ENCODE peak calls at places on chromosome 5, in six cellular contexts. Q is SK-N-SH, P is transverse colon, B is stomach, M is A549, F is HepG2. U is an unnamed sample.

GRCh38 chr5:53478411-53479044 is 1.9 kb upstream of the FST start:
- DNase-seq in Q (peak), P (peak), B (peak), M (peak), F (peak), U (peak)

GRCh38 chr5:75496026-75496425 is 15.4 kb downstream of the CERT1 start:
- DNase-seq in Q (no peak), P (no peak), B (no peak), M (no peak), F (no peak), U (no peak)

GRCh38 chr5:176167800-176168199 is 70.4 kb upstream of the SIMC1 start:
- DNase-seq in Q (no peak), P (no peak), B (no peak), M (no peak), F (no peak), U (no peak)

GRCh38 chr5:8329773-8330172 is 460.8 kb downstream of the MTRR start:
- DNase-seq in Q (no peak), P (no peak), B (no peak), M (peak), F (no peak), U (no peak)

GRCh38 chr5:104218200-104218599 is 655.6 kb upstream of the NUDT12 start:
- DNase-seq in Q (no peak), P (no peak), B (no peak), M (no peak), F (no peak), U (no peak)

GRCh38 chr5:527646-528591 is 3.7 kb upstream of the SLC9A3 start:
- DNase-seq in Q (peak), P (no peak), B (no peak), M (no peak), F (no peak), U (no peak)

GRCh38 chr5:38922199-38922598 is 76.4 kb downstream of the OSMR start:
- DNase-seq in Q (peak), P (peak), B (peak), M (peak), F (peak), U (peak)

GRCh38 chr5:10460252-10460906 is 18.7 kb downstream of the ROPN1L start:
- DNase-seq in Q (peak), P (peak), B (peak), M (peak), F (no peak), U (no peak)

GRCh38 chr5:11801061-11801460 is 103.2 kb downstream of the CTNND2 start:
- DNase-seq in Q (no peak), P (no peak), B (no peak), M (no peak), F (no peak), U (no peak)

GRCh38 chr5:139481580-139482049 is 943 bp downstream of the STING1 start:
- DNase-seq in Q (peak), P (peak), B (no peak), M (no peak), F (no peak), U (no peak)

GRCh38 chr5:176650354-176650884 is 3.1 kb downstream of the TSPAN17 start:
- DNase-seq in Q (no peak), P (no peak), B (no peak), M (no peak), F (no peak), U (no peak)

GRCh38 chr5:2131196-2131595 is 248.5 kb upstream of the IRX4 start:
- DNase-seq in Q (no peak), P (no peak), B (no peak), M (peak), F (no peak), U (no peak)

GRCh38 chr5:60959156-60959555 is 14.2 kb downstream of the NDUFAF2 start:
- DNase-seq in Q (peak), P (no peak), B (no peak), M (peak), F (no peak), U (no peak)

GRCh38 chr5:135329101-135329912 is 69.7 kb downstream of the MACROH2A1 start:
- DNase-seq in Q (no peak), P (no peak), B (no peak), M (no peak), F (no peak), U (no peak)

GRCh38 chr5:79200573-79201183 is 35.3 kb upstream of the JMY start:
- DNase-seq in Q (peak), P (no peak), B (no peak), M (peak), F (peak), U (no peak)

GRCh38 chr5:10668697-10669096 is 92.3 kb downstream of the DAP start:
- DNase-seq in Q (no peak), P (no peak), B (no peak), M (no peak), F (no peak), U (no peak)

GRCh38 chr5:10546186-10546585 is 17.7 kb upstream of the ANKRD33B start:
- DNase-seq in Q (no peak), P (no peak), B (no peak), M (no peak), F (no peak), U (no peak)

GRCh38 chr5:160438316-160439204 is 16.9 kb downstream of the PTTG1 start:
- DNase-seq in Q (peak), P (peak), B (peak), M (peak), F (peak), U (peak)

GRCh38 chr5:163533229-163533628 is 27.8 kb downstream of the MAT2B start:
- DNase-seq in Q (peak), P (no peak), B (no peak), M (no peak), F (no peak), U (no peak)

GRCh38 chr5:56534102-56534501 is 281.2 kb upstream of the MAP3K1 start:
- DNase-seq in Q (no peak), P (no peak), B (peak), M (peak), F (peak), U (no peak)

GRCh38 chr5:125530833-125531610 is 784.6 kb upstream of the ZNF608 start:
- DNase-seq in Q (no peak), P (no peak), B (no peak), M (no peak), F (no peak), U (no peak)

GRCh38 chr5:74550927-74551326 is 89.6 kb downstream of the ENC1 start:
- DNase-seq in Q (no peak), P (no peak), B (no peak), M (no peak), F (no peak), U (no peak)

GRCh38 chr5:158770506-158770905 is 329.2 kb downstream of the EBF1 start:
- DNase-seq in Q (no peak), P (no peak), B (no peak), M (peak), F (peak), U (no peak)

GRCh38 chr5:171162602-171163001 is 146.4 kb upstream of the TLX3 start:
- DNase-seq in Q (peak), P (no peak), B (no peak), M (peak), F (no peak), U (no peak)

GRCh38 chr5:169116961-169117461 is 183.9 kb downstream of the SLIT3 start:
- DNase-seq in Q (no peak), P (no peak), B (no peak), M (peak), F (peak), U (no peak)

GRCh38 chr5:126846344-126846743 is 69.4 kb downstream of the LMNB1 start:
- DNase-seq in Q (peak), P (no peak), B (no peak), M (no peak), F (no peak), U (no peak)

GRCh38 chr5:849651-850301 is 1.0 kb downstream of the ZDHHC11 start:
- DNase-seq in Q (no peak), P (no peak), B (peak), M (no peak), F (peak), U (no peak)

GRCh38 chr5:149466457-149466972 is 84.7 kb downstream of the CSNK1A1 start:
- DNase-seq in Q (no peak), P (peak), B (no peak), M (peak), F (no peak), U (no peak)

GRCh38 chr5:179367491-179367890 is 22.2 kb upstream of the ADAMTS2 start:
- DNase-seq in Q (no peak), P (no peak), B (no peak), M (no peak), F (no peak), U (no peak)

GRCh38 chr5:125274211-125274610 is 527.8 kb upstream of the ZNF608 start:
- DNase-seq in Q (no peak), P (no peak), B (no peak), M (no peak), F (no peak), U (no peak)

GRCh38 chr5:92904021-92904420 is 677.0 kb downstream of the NR2F1-AS1 start:
- DNase-seq in Q (no peak), P (no peak), B (no peak), M (no peak), F (no peak), U (no peak)

GRCh38 chr5:96384353-96384752 is 48.7 kb downstream of the PCSK1 start:
- DNase-seq in Q (no peak), P (no peak), B (no peak), M (peak), F (peak), U (no peak)

GRCh38 chr5:74257645-74258328 is 382.7 kb downstream of the ENC1 start:
- DNase-seq in Q (no peak), P (peak), B (peak), M (no peak), F (no peak), U (peak)

GRCh38 chr5:86997501-86997900 is 270.2 kb upstream of the RASA1 start:
- DNase-seq in Q (no peak), P (no peak), B (no peak), M (no peak), F (no peak), U (no peak)

GRCh38 chr5:72237415-72237814 is 82.6 kb downstream of the MRPS27 start:
- DNase-seq in Q (no peak), P (no peak), B (no peak), M (no peak), F (no peak), U (no peak)
- TF ChIP-seq EP300 in Q (no peak), P (no peak), B (no peak), M (no peak), F (no peak), U (no peak)

DNA sequence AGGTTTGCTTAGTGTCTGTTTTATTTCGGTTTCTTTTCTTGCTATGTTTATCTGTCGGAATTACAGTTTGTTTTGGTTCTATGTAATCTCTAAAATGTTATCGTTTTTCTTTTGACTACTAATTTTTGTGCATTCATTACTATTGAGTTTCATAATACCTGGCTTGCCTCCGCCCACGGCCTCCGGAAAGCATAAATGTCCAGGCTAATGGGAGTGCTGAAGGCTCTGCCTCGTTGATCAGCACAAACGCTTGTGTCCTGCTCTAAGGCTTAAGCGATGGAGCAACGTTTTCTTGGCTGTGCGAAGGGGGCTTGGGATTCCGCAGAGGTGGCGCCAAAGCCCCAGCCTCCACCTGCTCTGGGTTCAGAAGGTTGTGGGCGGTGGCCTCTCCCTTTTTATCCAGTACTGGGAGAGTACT is 19.8 kb downstream of the ANXA2R start:
- DNase-seq in Q (no peak), P (no peak), B (no peak), M (no peak), F (peak), U (no peak)
- H3K27ac ChIP-seq in Q (peak), P (peak), B (peak), M (peak), F (peak), U (peak)

GRCh38 chr5:136674178-136674577 is 308.8 kb upstream of the TRPC7 start:
- DNase-seq in Q (no peak), P (no peak), B (no peak), M (no peak), F (no peak), U (no peak)
- TF ChIP-seq EP300 in Q (no peak), P (no peak), B (no peak), M (no peak), F (no peak), U (no peak)

GRCh38 chr5:65076251-65076869 is 307.6 kb downstream of the CWC27 start:
- DNase-seq in Q (no peak), P (peak), B (no peak), M (peak), F (peak), U (peak)

GRCh38 chr5:65081071-65081470 is 312.3 kb downstream of the CWC27 start:
- DNase-seq in Q (no peak), P (no peak), B (no peak), M (no peak), F (no peak), U (no peak)

GRCh38 chr5:65075623-65076250 is 307.0 kb downstream of the CWC27 start:
- DNase-seq in Q (no peak), P (no peak), B (no peak), M (no peak), F (no peak), U (no peak)

GRCh38 chr5:65077653-65078052 is 308.9 kb downstream of the CWC27 start:
- DNase-seq in Q (no peak), P (no peak), B (no peak), M (no peak), F (no peak), U (no peak)

GRCh38 chr5:65078331-65078730 is 309.6 kb downstream of the CWC27 start:
- DNase-seq in Q (no peak), P (no peak), B (no peak), M (no peak), F (no peak), U (no peak)
- H3K27ac ChIP-seq in Q (no peak), P (no peak), B (no peak), M (no peak), F (no peak), U (no peak)

GRCh38 chr5:143395638-143396352 is 7.7 kb downstream of the NR3C1 start:
- DNase-seq in Q (no peak), P (no peak), B (no peak), M (no peak), F (no peak), U (no peak)
- TF ChIP-seq EP300 in Q (no peak), P (no peak), B (no peak), M (no peak), F (no peak), U (no peak)

U was measured in tibial nerve.